ENCODE peak calls at places on chromosomes 11 and 22, in six cellular contexts. One of them, this sample, is unnamed.
A peak's percentile ranks its signal among the peaks of the same experiment; 100 is the strongest.

GRCh38 chr22:46367707-46368191 is 32.2 kb downstream of the TRMU start:
- DNase-seq in Calu3: peak; percentile 89
- DNase-seq in type B pancreatic cell: no peak
- DNase-seq in stimulated activated CD4-positive, alpha-beta T cell treated with anti-CD3 and anti-CD28 coated beads, Interleukin-2, amount 100 ng/mL, for 24 hours: peak; percentile 82
- DNase-seq in WTC11: peak; percentile 94
- DNase-seq in Caco-2: peak; percentile 73
- DNase-seq in this sample: no peak

GRCh38 chr22:17922925-17923898 is 101.1 kb downstream of the MICAL3 start:
- DNase-seq in WTC11: no peak
- DNase-seq in stimulated activated CD4-positive, alpha-beta T cell treated with anti-CD3 and anti-CD28 coated beads, Interleukin-2, amount 100 ng/mL, for 24 hours: no peak
- DNase-seq in Caco-2: no peak
- DNase-seq in type B pancreatic cell: no peak
- DNase-seq in Calu3: peak; percentile 16
- DNase-seq in this sample: no peak

GRCh38 chr22:22151308-22151707 is 93.3 kb upstream of the VPREB1 start:
- DNase-seq in WTC11: no peak
- DNase-seq in type B pancreatic cell: no peak
- DNase-seq in Caco-2: no peak
- DNase-seq in stimulated activated CD4-positive, alpha-beta T cell treated with anti-CD3 and anti-CD28 coated beads, Interleukin-2, amount 100 ng/mL, for 24 hours: no peak
- DNase-seq in Calu3: no peak
- DNase-seq in this sample: no peak

GRCh38 chr11:105315287-105315686 is 175.7 kb upstream of the CARD18 start:
- DNase-seq in Calu3: no peak
- DNase-seq in WTC11: no peak
- DNase-seq in type B pancreatic cell: no peak
- DNase-seq in Caco-2: peak; percentile 39
- DNase-seq in stimulated activated CD4-positive, alpha-beta T cell treated with anti-CD3 and anti-CD28 coated beads, Interleukin-2, amount 100 ng/mL, for 24 hours: no peak
- DNase-seq in this sample: no peak

GRCh38 chr11:86978756-86979608 is 23.8 kb upstream of the FZD4 start:
- DNase-seq in Calu3: no peak
- DNase-seq in stimulated activated CD4-positive, alpha-beta T cell treated with anti-CD3 and anti-CD28 coated beads, Interleukin-2, amount 100 ng/mL, for 24 hours: no peak
- DNase-seq in WTC11: no peak
- DNase-seq in Caco-2: peak; percentile 61
- DNase-seq in type B pancreatic cell: no peak
- DNase-seq in this sample: no peak

GRCh38 chr22:35380013-35380412 is 883 bp upstream of the HMOX1 start:
- DNase-seq in type B pancreatic cell: no peak
- DNase-seq in stimulated activated CD4-positive, alpha-beta T cell treated with anti-CD3 and anti-CD28 coated beads, Interleukin-2, amount 100 ng/mL, for 24 hours: no peak
- DNase-seq in Calu3: no peak
- DNase-seq in Caco-2: no peak
- DNase-seq in WTC11: no peak
- DNase-seq in this sample: no peak

GRCh38 chr22:39967103-39967829 is 7.1 kb downstream of the TMA7B start:
- DNase-seq in type B pancreatic cell: no peak
- DNase-seq in Caco-2: peak; percentile 48
- DNase-seq in Calu3: no peak
- DNase-seq in stimulated activated CD4-positive, alpha-beta T cell treated with anti-CD3 and anti-CD28 coated beads, Interleukin-2, amount 100 ng/mL, for 24 hours: no peak
- DNase-seq in WTC11: no peak
- DNase-seq in this sample: no peak

GRCh38 chr11:69439651-69440464 is 41.6 kb upstream of the LINC01488 start:
- DNase-seq in Caco-2: no peak
- DNase-seq in stimulated activated CD4-positive, alpha-beta T cell treated with anti-CD3 and anti-CD28 coated beads, Interleukin-2, amount 100 ng/mL, for 24 hours: no peak
- DNase-seq in type B pancreatic cell: no peak
- DNase-seq in WTC11: no peak
- DNase-seq in Calu3: no peak
- DNase-seq in this sample: no peak

GRCh38 chr11:36016263-36016662 is 72.4 kb downstream of the LDLRAD3 start:
- DNase-seq in type B pancreatic cell: no peak
- DNase-seq in Caco-2: no peak
- DNase-seq in Calu3: no peak
- DNase-seq in stimulated activated CD4-positive, alpha-beta T cell treated with anti-CD3 and anti-CD28 coated beads, Interleukin-2, amount 100 ng/mL, for 24 hours: no peak
- DNase-seq in WTC11: no peak
- DNase-seq in this sample: no peak

This sample was measured in vagina.